ENCODE peak calls at places on chromosome 20, in five cellular contexts. H is HAP-1, M is Panc1, Z is dorsolateral prefrontal cortex, L is mucosa of descending colon. W is an unnamed sample.

GRCh38 chr20:53738039-53738944 is 144.7 kb upstream of the ZNF217 start:
- DNase-seq in H (peak), M (peak), L (no peak), Z (no peak), W (peak)

GRCh38 chr20:6959900-6960312 is 192.4 kb downstream of the BMP2 start:
- DNase-seq in M (no peak), L (no peak), Z (no peak), H (no peak), W (no peak)

GRCh38 chr20:39188264-39188765 is 226.2 kb downstream of the DHX35 start:
- DNase-seq in Z (no peak), L (no peak), M (no peak), H (no peak), W (no peak)

GRCh38 chr20:38073307-38074010 is 39.9 kb downstream of the RPRD1B start:
- DNase-seq in L (no peak), Z (no peak), H (peak), M (peak), W (peak)

GRCh38 chr20:34055290-34055689 is 56.8 kb downstream of the EIF2S2 start:
- DNase-seq in H (no peak), M (no peak), Z (no peak), L (no peak), W (peak)

GRCh38 chr20:31602430-31602778 is 2.7 kb upstream of the ID1 start:
- DNase-seq in H (no peak), L (no peak), Z (no peak), M (no peak), W (no peak)

GRCh38 chr20:37381621-37382538 is 35.9 kb downstream of the SRC start:
- DNase-seq in L (no peak), H (peak), Z (no peak), M (no peak), W (no peak)

GRCh38 chr20:51571470-51571794 is 28.9 kb upstream of the NFATC2 start:
- DNase-seq in Z (no peak), H (no peak), L (no peak), M (no peak), W (no peak)

GRCh38 chr20:56628015-56628872 is 862 bp upstream of the TFAP2C start:
- DNase-seq in L (no peak), H (peak), M (no peak), Z (no peak), W (peak)

GRCh38 chr20:49219091-49219923 is at the start of gene DDX27:
- DNase-seq in Z (peak), M (peak), L (peak), H (peak), W (peak)

GRCh38 chr20:62898093-62898964 is 28.0 kb downstream of the DIDO1 start:
- DNase-seq in L (no peak), M (no peak), Z (no peak), H (no peak), W (no peak)

GRCh38 chr20:53678990-53679596 is 85.5 kb upstream of the ZNF217 start:
- DNase-seq in H (peak), M (no peak), L (no peak), Z (no peak), W (no peak)

GRCh38 chr20:44924526-44924925 is 14.7 kb downstream of the PABPC1L start:
- DNase-seq in M (no peak), Z (no peak), L (no peak), H (no peak), W (no peak)

GRCh38 chr20:50691585-50692552 is 527 bp upstream of the RIPOR3 start:
- DNase-seq in H (no peak), M (no peak), L (no peak), Z (no peak), W (no peak)

GRCh38 chr20:49724637-49725606 is 11.2 kb upstream of the B4GALT5 start:
- DNase-seq in Z (no peak), L (no peak), M (no peak), H (no peak), W (peak)

GRCh38 chr20:5001174-5002076 is at the start of gene SLC23A2:
- DNase-seq in H (peak), Z (peak), M (no peak), L (peak), W (peak)

GRCh38 chr20:58890454-58891075 is 38.0 kb downstream of the GNAS start:
- DNase-seq in Z (no peak), L (peak), H (peak), M (no peak), W (peak)
- H3K4me3 ChIP-seq in Z (peak), L (peak), H (peak), M (peak), W (peak)

GRCh38 chr20:40677343-40677924 is 11.6 kb downstream of the MAFB start:
- DNase-seq in H (no peak), Z (no peak), M (no peak), L (no peak), W (no peak)

GRCh38 chr20:40673442-40673841 is 15.6 kb downstream of the MAFB start:
- DNase-seq in H (no peak), L (no peak), M (no peak), Z (no peak), W (no peak)

GRCh38 chr20:40676466-40676865 is 12.6 kb downstream of the MAFB start:
- DNase-seq in H (no peak), L (no peak), Z (no peak), M (no peak), W (no peak)

GRCh38 chr20:40676870-40677269 is 12.2 kb downstream of the MAFB start:
- DNase-seq in H (no peak), L (no peak), Z (no peak), M (no peak), W (no peak)

GRCh38 chr20:40675599-40676221 is 13.3 kb downstream of the MAFB start:
- DNase-seq in L (no peak), Z (no peak), M (no peak), H (no peak), W (no peak)
- H3K4me3 ChIP-seq in L (no peak), Z (no peak), M (no peak), H (no peak), W (no peak)

GRCh38 chr20:13786143-13786828 is 1.5 kb downstream of the NDUFAF5 start:
- DNase-seq in H (no peak), Z (no peak), M (no peak), L (no peak), W (no peak)
- H3K4me3 ChIP-seq in H (peak), Z (peak), M (peak), L (no peak), W (peak)

GRCh38 chr20:3981132-3981452 is 34.3 kb downstream of the RNF24 start:
- DNase-seq in H (no peak), Z (no peak), L (no peak), M (no peak), W (no peak)
- H3K4me3 ChIP-seq in H (no peak), Z (no peak), L (no peak), M (no peak), W (no peak)

GRCh38 chr20:20366551-20366895 is 1.4 kb upstream of the INSM1 start:
- DNase-seq in M (no peak), Z (no peak), L (no peak), H (no peak), W (no peak)
- H3K4me3 ChIP-seq in M (no peak), Z (peak), L (no peak), H (no peak), W (no peak)

GRCh38 chr20:64036346-64037198 is 590 bp downstream of the C20orf204 start:
- DNase-seq in M (no peak), Z (no peak), L (peak), H (no peak), W (no peak)

GRCh38 chr20:64038252-64038578 is 2.2 kb downstream of the C20orf204 start:
- DNase-seq in L (no peak), M (no peak), Z (no peak), H (peak), W (no peak)

GRCh38 chr20:64037199-64037497 is 1.2 kb downstream of the C20orf204 start:
- DNase-seq in M (no peak), H (no peak), L (no peak), Z (no peak), W (no peak)

GRCh38 chr20:64038579-64039292 is 2.8 kb downstream of the C20orf204 start:
- DNase-seq in H (peak), Z (no peak), L (peak), M (no peak), W (peak)

GRCh38 chr20:64037498-64038213 is 1.7 kb downstream of the C20orf204 start:
- DNase-seq in M (no peak), Z (no peak), L (no peak), H (no peak), W (no peak)
- H3K4me3 ChIP-seq in M (peak), Z (no peak), L (no peak), H (no peak), W (peak)

GRCh38 chr20:19992996-19993908 is 23.9 kb upstream of the NAA20 start:
- DNase-seq in H (peak), Z (no peak), M (no peak), L (no peak), W (no peak)
- H3K4me3 ChIP-seq in H (no peak), Z (no peak), M (peak), L (no peak), W (no peak)

DNA sequence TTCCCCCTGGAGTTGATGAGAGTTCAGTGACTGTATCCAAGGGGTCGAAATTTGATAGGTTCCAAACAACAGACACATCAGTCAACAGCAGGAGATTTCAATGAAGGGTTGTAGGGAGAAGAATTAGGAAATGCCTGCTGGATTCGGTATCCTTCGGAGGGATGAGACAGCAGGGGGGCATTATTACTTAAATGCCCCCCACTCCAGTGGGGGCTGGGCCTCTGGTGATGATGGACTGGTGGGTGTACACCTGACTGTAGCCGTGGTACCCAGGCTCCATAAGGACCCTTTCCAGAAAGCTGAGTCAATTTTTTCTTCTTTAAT is 41.2 kb downstream of the ZMYND8 start:
- DNase-seq in Z (no peak), L (no peak), H (no peak), M (no peak), W (no peak)
- H3K4me3 ChIP-seq in Z (no peak), L (no peak), H (no peak), M (no peak), W (no peak)